ENCODE peak calls at places on chromosome 1, in eight cellular contexts. O, D, U, M, V, L, G and R are unnamed samples.

GRCh38 chr1:243883551-243883950 is 33.5 kb upstream of the AKT3 start:
- DNase-seq in O (no peak), D (no peak), U (peak; percentile 77), M (no peak), V (no peak), L (no peak), G (peak; percentile 52), R (no peak)

GRCh38 chr1:185767721-185768120 is 33.5 kb downstream of the HMCN1 start:
- DNase-seq in O (no peak), D (no peak), U (no peak), M (no peak), V (no peak), L (no peak), G (no peak), R (no peak)

GRCh38 chr1:47708658-47709301 is 270.9 kb downstream of the FOXD2 start:
- DNase-seq in O (no peak), D (no peak), U (peak; percentile 29), M (no peak), V (no peak), L (no peak), G (no peak), R (peak; percentile 49)

GRCh38 chr1:184189361-184189760 is 137.8 kb downstream of the TSEN15 start:
- DNase-seq in O (no peak), D (no peak), U (no peak), M (no peak), V (no peak), L (no peak), G (no peak), R (no peak)

GRCh38 chr1:84156210-84156621 is 12.1 kb downstream of the PRKACB start:
- DNase-seq in O (no peak), D (no peak), U (peak; percentile 64), M (no peak), V (no peak), L (no peak), G (peak; percentile 61), R (no peak)

GRCh38 chr1:151616505-151616849 is 4.6 kb downstream of the SNX27 start:
- DNase-seq in O (no peak), D (no peak), U (no peak), M (no peak), V (no peak), L (no peak), G (no peak), R (no peak)

GRCh38 chr1:19122668-19123067 is 87.4 kb downstream of the UBR4 start:
- DNase-seq in O (peak; percentile 22), D (no peak), U (no peak), M (no peak), V (no peak), L (peak; percentile 53), G (no peak), R (no peak)

GRCh38 chr1:12556368-12556930 is 61.6 kb downstream of the DHRS3 start:
- DNase-seq in O (peak; percentile 61), D (no peak), U (peak; percentile 88), M (no peak), V (no peak), L (no peak), G (peak; percentile 44), R (no peak)

GRCh38 chr1:165408518-165408917 is 36.4 kb downstream of the RXRG start:
- DNase-seq in O (no peak), D (no peak), U (peak; percentile 20), M (peak; percentile 22), V (no peak), L (no peak), G (peak; percentile 4), R (no peak)
- TF ChIP-seq CTCF in O (peak; percentile 55), D (no peak), U (peak; percentile 39), M (peak; percentile 13), V (peak; percentile 7), L (peak; percentile 20), G (peak; percentile 29), R (peak; percentile 56)

GRCh38 chr1:2821970-2822620 is 20.6 kb upstream of the TTC34 start:
- DNase-seq in O (peak; percentile 62), D (peak; percentile 26), U (no peak), M (no peak), V (no peak), L (no peak), G (no peak), R (no peak)
- TF ChIP-seq CTCF in O (peak; percentile 65), D (peak; percentile 57), U (no peak), M (no peak), V (peak; percentile 65), L (no peak), G (peak; percentile 25), R (no peak)

GRCh38 chr1:165988817-165989216 is 161.4 kb downstream of the UCK2 start:
- DNase-seq in O (no peak), D (no peak), U (no peak), M (no peak), V (no peak), L (no peak), G (no peak), R (no peak)

DNA sequence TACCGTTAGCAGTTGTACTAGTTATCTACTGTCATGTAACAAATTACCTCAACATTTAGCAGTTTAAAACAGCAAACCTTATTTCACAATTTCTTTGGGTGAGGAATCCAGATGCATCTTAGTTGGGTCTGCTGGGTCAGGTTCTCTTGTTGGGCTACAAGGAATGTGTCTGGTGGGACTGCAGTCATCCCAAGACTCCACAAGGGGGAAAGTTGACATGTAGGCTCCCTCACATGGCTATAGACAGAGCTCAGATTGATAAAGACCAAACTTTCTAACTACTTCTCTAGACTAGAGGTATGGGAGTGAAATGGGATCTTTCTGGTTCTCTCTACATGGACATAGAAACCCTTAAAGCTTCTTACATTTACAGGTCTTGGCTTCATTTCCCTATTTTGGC is 160.9 kb downstream of the UCK2 start:
- DNase-seq in O (no peak), D (no peak), U (no peak), M (no peak), V (no peak), L (no peak), G (no peak), R (no peak)
- TF ChIP-seq CTCF in O (no peak), D (no peak), U (no peak), M (no peak), V (no peak), L (no peak), G (no peak), R (no peak)

GRCh38 chr1:196372896-196373536 is 235.2 kb downstream of the KCNT2 start:
- DNase-seq in O (no peak), D (no peak), U (no peak), M (peak; percentile 8), V (no peak), L (no peak), G (no peak), R (no peak)
- TF ChIP-seq CTCF in O (peak; percentile 55), D (peak; percentile 52), U (peak; percentile 36), M (peak; percentile 49), V (peak; percentile 47), L (peak; percentile 48), G (peak; percentile 34), R (peak; percentile 76)

DNA sequence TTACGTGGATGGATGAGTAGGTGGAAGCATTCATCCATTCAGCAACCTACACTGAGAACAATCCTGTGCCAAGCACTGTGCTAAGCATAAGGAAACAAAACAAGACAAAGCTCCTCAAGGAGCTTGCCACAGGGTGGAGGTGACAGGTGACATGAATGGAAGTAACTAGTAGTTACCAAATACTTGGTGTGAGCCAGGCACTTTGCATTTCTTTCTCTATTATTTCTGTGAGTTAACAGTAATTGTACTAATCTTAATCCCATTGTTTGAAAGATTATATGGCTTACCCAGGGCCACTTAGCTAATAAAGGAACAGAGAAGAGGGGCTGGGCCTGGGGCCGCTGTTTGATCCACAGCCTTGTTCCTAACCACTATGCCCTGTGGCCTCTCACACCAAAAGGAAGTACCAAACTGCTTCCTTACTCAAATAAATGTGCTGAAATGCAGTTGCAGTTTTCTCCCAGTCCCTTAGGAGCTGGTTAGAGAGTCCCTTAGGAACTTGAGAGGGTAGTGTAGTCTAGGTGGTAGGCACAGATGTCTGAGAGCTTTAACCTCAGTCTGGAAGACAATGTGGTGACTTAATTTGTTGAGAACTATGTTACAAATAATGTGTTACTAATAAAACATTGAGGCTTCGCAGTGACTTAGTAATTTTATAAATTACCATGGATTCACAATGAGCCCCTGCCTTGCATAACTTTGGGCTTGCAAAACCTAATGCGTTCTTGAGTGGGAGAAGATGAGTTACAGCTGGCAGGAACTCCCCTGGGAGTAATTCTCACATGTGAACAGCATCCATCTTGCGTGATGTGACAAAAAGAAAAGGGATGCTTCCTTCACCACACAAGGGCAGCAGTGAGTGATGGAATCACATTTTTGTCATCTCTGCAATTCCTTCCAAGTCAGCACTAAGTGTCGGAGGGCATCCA is 69.8 kb downstream of the MPZL1 start:
- DNase-seq in O (no peak), D (no peak), U (peak; percentile 45), M (peak; percentile 44), V (no peak), L (no peak), G (no peak), R (no peak)
- TF ChIP-seq CTCF in O (no peak), D (no peak), U (no peak), M (no peak), V (no peak), L (no peak), G (no peak), R (no peak)

DNA sequence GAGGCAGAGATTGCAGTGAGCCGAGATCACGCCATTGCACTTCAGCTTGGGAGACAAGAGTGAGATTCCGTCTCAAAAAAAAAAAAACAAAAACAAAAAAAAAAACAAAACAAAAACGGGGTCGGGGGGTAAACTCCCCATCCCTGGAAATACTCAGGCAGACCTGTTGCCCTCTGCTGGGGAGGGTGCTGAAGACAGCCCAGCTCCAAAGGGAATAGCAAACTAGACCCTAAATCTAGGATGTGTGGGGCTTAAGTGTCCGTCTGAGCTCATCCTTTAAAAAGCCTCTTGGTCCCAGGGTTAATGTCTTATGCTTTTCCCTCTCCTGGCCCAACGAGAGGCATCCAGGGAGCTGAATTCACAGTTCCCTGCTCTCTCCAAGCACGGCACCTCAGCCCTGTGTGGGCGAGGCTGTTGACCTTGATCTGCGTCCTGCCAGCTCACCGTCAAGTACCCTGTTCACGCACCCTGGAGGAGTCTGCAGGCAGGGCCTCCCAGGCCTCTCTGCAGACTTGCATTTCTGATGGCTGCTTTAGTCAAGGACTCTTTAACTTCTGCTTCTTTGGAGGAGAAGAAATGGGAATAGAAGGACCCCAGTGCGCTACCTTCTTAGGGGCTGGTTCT is 22.3 kb downstream of the KCND3 start:
- DNase-seq in O (no peak), D (no peak), U (no peak), M (no peak), V (no peak), L (no peak), G (no peak), R (no peak)
- TF ChIP-seq CTCF in O (peak; percentile 10), D (no peak), U (no peak), M (no peak), V (no peak), L (no peak), G (no peak), R (no peak)

GRCh38 chr1:26459573-26460031 is 12.6 kb upstream of the HMGN2 start:
- DNase-seq in O (no peak), D (no peak), U (no peak), M (no peak), V (no peak), L (no peak), G (no peak), R (no peak)

DNA sequence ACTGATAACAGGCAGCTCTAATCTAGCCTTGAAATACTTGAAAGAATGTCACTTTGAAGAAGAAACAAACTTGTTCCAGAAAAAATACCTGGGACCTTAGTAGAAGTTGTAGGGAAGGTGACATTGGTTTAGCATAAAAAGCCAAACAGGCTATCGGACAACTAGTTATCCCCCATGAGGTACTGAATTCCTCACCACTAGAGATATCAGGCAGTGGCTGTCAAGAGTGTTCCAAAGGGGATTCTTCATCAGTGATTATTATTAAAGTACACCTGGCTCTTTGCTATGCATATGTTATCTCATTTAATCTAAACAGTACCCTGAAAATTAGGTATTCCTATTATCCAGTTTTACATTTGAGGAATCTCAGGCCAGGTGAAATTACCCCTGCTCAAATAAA is 13.1 kb upstream of the HMGN2 start:
- DNase-seq in O (no peak), D (no peak), U (no peak), M (no peak), V (no peak), L (no peak), G (no peak), R (no peak)
- TF ChIP-seq CTCF in O (no peak), D (no peak), U (no peak), M (no peak), V (no peak), L (no peak), G (no peak), R (no peak)